ENCODE peak calls at places on chromosomes 7 and 10, in six cellular contexts. One of them, this sample, is unnamed.

GRCh38 chr7:25116621-25117020 is 8.4 kb downstream of the CYCS start:
- ATAC-seq in GM12878: no peak
- ATAC-seq in upper lobe of left lung: no peak
- ATAC-seq in K562: peak
- ATAC-seq in HCT116: no peak
- ATAC-seq in HepG2: no peak
- ATAC-seq in this sample: no peak

GRCh38 chr7:123570390-123571182 is 13.0 kb upstream of the NDUFA5 start:
- ATAC-seq in GM12878: peak
- ATAC-seq in upper lobe of left lung: no peak
- ATAC-seq in HepG2: no peak
- ATAC-seq in HCT116: no peak
- ATAC-seq in K562: peak
- ATAC-seq in this sample: no peak

GRCh38 chr10:64041989-64042490 is 520.8 kb downstream of the REEP3 start:
- ATAC-seq in upper lobe of left lung: peak
- ATAC-seq in K562: peak
- ATAC-seq in GM12878: no peak
- ATAC-seq in HepG2: no peak
- ATAC-seq in HCT116: no peak
- ATAC-seq in this sample: no peak

GRCh38 chr10:35925511-35925910 is 283.4 kb upstream of the FZD8 start:
- ATAC-seq in K562: no peak
- ATAC-seq in GM12878: no peak
- ATAC-seq in HepG2: no peak
- ATAC-seq in HCT116: no peak
- ATAC-seq in upper lobe of left lung: no peak
- ATAC-seq in this sample: no peak

GRCh38 chr10:69281507-69282413 is 3.5 kb downstream of the HK1 start:
- ATAC-seq in HCT116: no peak
- ATAC-seq in GM12878: no peak
- ATAC-seq in K562: no peak
- ATAC-seq in upper lobe of left lung: no peak
- ATAC-seq in HepG2: no peak
- ATAC-seq in this sample: no peak

GRCh38 chr7:128954150-128954549 is 16.4 kb downstream of the IRF5 start:
- ATAC-seq in GM12878: no peak
- ATAC-seq in K562: no peak
- ATAC-seq in HepG2: no peak
- ATAC-seq in upper lobe of left lung: no peak
- ATAC-seq in HCT116: no peak
- ATAC-seq in this sample: no peak

GRCh38 chr7:131501422-131501821 is 55.0 kb downstream of the PODXL start:
- ATAC-seq in HepG2: no peak
- ATAC-seq in HCT116: no peak
- ATAC-seq in upper lobe of left lung: no peak
- ATAC-seq in GM12878: peak
- ATAC-seq in K562: peak
- ATAC-seq in this sample: no peak

GRCh38 chr10:96743988-96744585 is 23.8 kb upstream of the PIK3AP1 start:
- ATAC-seq in upper lobe of left lung: no peak
- ATAC-seq in GM12878: peak
- ATAC-seq in HepG2: peak
- ATAC-seq in K562: peak
- ATAC-seq in HCT116: peak
- ATAC-seq in this sample: no peak

GRCh38 chr10:100120550-100120949 is 38.9 kb upstream of the CPN1 start:
- ATAC-seq in HCT116: no peak
- ATAC-seq in HepG2: no peak
- ATAC-seq in upper lobe of left lung: no peak
- ATAC-seq in K562: no peak
- ATAC-seq in GM12878: no peak
- ATAC-seq in this sample: no peak

GRCh38 chr10:121362026-121362425 is 236.2 kb downstream of the FGFR2 start:
- ATAC-seq in upper lobe of left lung: peak
- ATAC-seq in K562: no peak
- ATAC-seq in GM12878: peak
- ATAC-seq in HepG2: no peak
- ATAC-seq in HCT116: no peak
- ATAC-seq in this sample: no peak

GRCh38 chr10:57898231-57898630 is 369.5 kb downstream of the IPMK start:
- ATAC-seq in K562: no peak
- ATAC-seq in HepG2: no peak
- ATAC-seq in upper lobe of left lung: no peak
- ATAC-seq in GM12878: no peak
- ATAC-seq in HCT116: no peak
- ATAC-seq in this sample: no peak

GRCh38 chr10:47253651-47254375 is 46.2 kb upstream of the GDF10 start:
- ATAC-seq in K562: no peak
- ATAC-seq in GM12878: no peak
- ATAC-seq in upper lobe of left lung: no peak
- ATAC-seq in HepG2: no peak
- ATAC-seq in HCT116: no peak
- ATAC-seq in this sample: peak

GRCh38 chr7:1815051-1815481 is 145.0 kb downstream of the ELFN1 start:
- ATAC-seq in GM12878: no peak
- ATAC-seq in upper lobe of left lung: no peak
- ATAC-seq in HCT116: no peak
- ATAC-seq in K562: peak
- ATAC-seq in HepG2: no peak
- ATAC-seq in this sample: no peak

GRCh38 chr7:39017369-39017768 is 39.7 kb downstream of the POU6F2 start:
- ATAC-seq in GM12878: no peak
- ATAC-seq in upper lobe of left lung: peak
- ATAC-seq in HepG2: no peak
- ATAC-seq in HCT116: no peak
- ATAC-seq in K562: peak
- ATAC-seq in this sample: no peak

GRCh38 chr7:17371656-17372524 is 73.4 kb downstream of the AHR start:
- ATAC-seq in HCT116: peak
- ATAC-seq in HepG2: no peak
- ATAC-seq in K562: no peak
- ATAC-seq in upper lobe of left lung: no peak
- ATAC-seq in GM12878: no peak
- ATAC-seq in this sample: peak

GRCh38 chr10:93947055-93947454 is 46.7 kb upstream of the PLCE1 start:
- ATAC-seq in GM12878: no peak
- ATAC-seq in HCT116: no peak
- ATAC-seq in HepG2: no peak
- ATAC-seq in upper lobe of left lung: peak
- ATAC-seq in K562: no peak
- ATAC-seq in this sample: no peak

GRCh38 chr10:49647554-49647953 is 31.9 kb upstream of the C10orf53 start:
- ATAC-seq in HepG2: no peak
- ATAC-seq in HCT116: no peak
- ATAC-seq in upper lobe of left lung: no peak
- ATAC-seq in K562: no peak
- ATAC-seq in GM12878: no peak
- ATAC-seq in this sample: no peak

GRCh38 chr10:49643296-49644034 is 29.6 kb downstream of the CHAT start:
- ATAC-seq in upper lobe of left lung: no peak
- ATAC-seq in GM12878: no peak
- ATAC-seq in K562: no peak
- ATAC-seq in HepG2: no peak
- ATAC-seq in HCT116: no peak
- ATAC-seq in this sample: no peak

GRCh38 chr10:49646256-49646870 is 32.5 kb downstream of the CHAT start:
- ATAC-seq in GM12878: no peak
- ATAC-seq in HepG2: no peak
- ATAC-seq in upper lobe of left lung: no peak
- ATAC-seq in HCT116: no peak
- ATAC-seq in K562: peak
- ATAC-seq in this sample: no peak

GRCh38 chr10:49644035-49644345 is 30.2 kb downstream of the CHAT start:
- ATAC-seq in upper lobe of left lung: no peak
- ATAC-seq in GM12878: no peak
- ATAC-seq in HepG2: peak
- ATAC-seq in K562: no peak
- ATAC-seq in HCT116: no peak
- ATAC-seq in this sample: no peak

DNA sequence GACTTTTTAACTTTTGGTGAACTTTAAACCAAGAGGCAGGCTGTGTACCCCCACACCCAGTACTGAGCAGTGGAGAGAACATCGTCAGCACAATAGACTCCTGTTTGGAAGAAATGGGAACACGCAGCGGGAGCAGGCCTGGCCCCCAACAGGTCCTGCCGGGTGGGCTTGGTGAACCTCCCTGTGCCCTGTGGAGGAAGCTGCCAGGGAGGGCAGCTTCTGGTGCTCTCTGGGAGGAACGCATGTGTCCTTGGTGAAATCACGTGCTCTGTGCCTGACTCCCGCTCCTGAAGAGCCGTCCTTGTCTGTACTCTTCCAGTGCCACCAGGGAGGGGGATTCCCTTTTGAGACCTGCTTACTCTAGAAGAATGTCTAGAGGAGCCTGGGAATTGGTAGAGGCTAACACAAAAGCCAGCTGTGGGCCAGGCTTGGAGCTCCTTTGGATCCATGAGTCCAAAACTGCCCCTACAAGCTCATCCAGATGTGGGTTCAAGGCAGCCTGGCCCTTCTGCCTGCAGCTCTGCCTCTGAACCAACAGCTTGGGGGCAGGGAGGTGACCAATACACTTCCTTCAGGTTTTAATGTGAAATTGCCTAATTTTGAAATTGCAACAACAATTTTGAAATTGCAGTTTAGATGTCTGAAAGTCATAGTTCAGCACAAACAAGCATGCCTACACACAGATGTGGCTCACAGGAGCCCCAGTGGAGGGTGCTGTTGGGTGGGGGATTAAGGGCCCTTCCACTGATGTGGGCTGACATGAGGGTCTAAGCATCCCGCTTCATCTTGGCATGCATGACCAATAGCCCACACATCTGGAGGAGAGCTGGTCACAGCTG is 31.8 kb downstream of the CHAT start:
- ATAC-seq in upper lobe of left lung: no peak
- ATAC-seq in HCT116: no peak
- ATAC-seq in HepG2: no peak
- ATAC-seq in K562: no peak
- ATAC-seq in GM12878: no peak
- ATAC-seq in this sample: no peak
- TF ChIP-seq POLR2A in upper lobe of left lung: no peak
- TF ChIP-seq POLR2A in HCT116: no peak
- TF ChIP-seq POLR2A in HepG2: no peak
- TF ChIP-seq POLR2A in K562: no peak
- TF ChIP-seq POLR2A in GM12878: no peak
- TF ChIP-seq POLR2A in this sample: no peak

DNA sequence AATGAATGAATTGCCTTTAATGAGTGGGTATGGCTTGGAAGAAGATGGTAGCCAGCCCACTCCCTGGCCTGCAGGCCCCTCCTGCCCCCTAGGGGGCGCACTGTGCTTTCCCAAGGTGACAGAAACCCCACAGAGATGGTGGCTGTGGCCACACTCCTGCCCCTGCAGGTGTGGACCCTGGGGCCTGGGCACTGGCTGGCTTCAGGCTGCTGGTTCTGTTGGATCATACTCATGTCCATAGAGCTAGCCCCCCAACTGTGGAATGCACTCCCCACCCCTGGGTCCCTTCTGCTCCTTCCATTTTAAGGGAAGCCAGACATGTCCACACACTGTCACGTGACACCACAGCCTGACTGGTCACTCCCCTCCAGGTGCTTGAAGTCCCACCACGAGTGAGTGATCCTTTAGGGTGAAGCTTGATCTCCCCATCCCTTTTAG is 44.8 kb downstream of the ZCCHC24 start:
- ATAC-seq in HCT116: peak
- ATAC-seq in HepG2: peak
- ATAC-seq in K562: peak
- ATAC-seq in upper lobe of left lung: no peak
- ATAC-seq in GM12878: peak
- ATAC-seq in this sample: no peak
- TF ChIP-seq POLR2AphosphoS5 in HCT116: no peak
- TF ChIP-seq POLR2AphosphoS5 in HepG2: no peak
- TF ChIP-seq POLR2AphosphoS5 in K562: no peak
- TF ChIP-seq POLR2AphosphoS5 in upper lobe of left lung: no peak
- TF ChIP-seq POLR2AphosphoS5 in GM12878: no peak
- TF ChIP-seq POLR2AphosphoS5 in this sample: no peak

GRCh38 chr7:150723467-150723866 is 7.1 kb downstream of the GIMAP1 start:
- ATAC-seq in K562: no peak
- ATAC-seq in GM12878: no peak
- ATAC-seq in upper lobe of left lung: no peak
- ATAC-seq in HCT116: no peak
- ATAC-seq in HepG2: no peak
- ATAC-seq in this sample: no peak
- TF ChIP-seq CTCF in K562: no peak
- TF ChIP-seq CTCF in GM12878: no peak
- TF ChIP-seq CTCF in upper lobe of left lung: no peak
- TF ChIP-seq CTCF in HCT116: no peak
- TF ChIP-seq CTCF in HepG2: no peak
- TF ChIP-seq CTCF in this sample: no peak

GRCh38 chr10:130135676-130136213 is 446 bp upstream of the GLRX3 start:
- ATAC-seq in K562: peak
- ATAC-seq in upper lobe of left lung: no peak
- ATAC-seq in GM12878: peak
- ATAC-seq in HepG2: peak
- ATAC-seq in HCT116: peak
- ATAC-seq in this sample: no peak

GRCh38 chr10:130137077-130137448 is 872 bp downstream of the GLRX3 start:
- ATAC-seq in upper lobe of left lung: no peak
- ATAC-seq in GM12878: no peak
- ATAC-seq in HCT116: no peak
- ATAC-seq in HepG2: peak
- ATAC-seq in K562: peak
- ATAC-seq in this sample: no peak

GRCh38 chr10:130138479-130138866 is 2.3 kb downstream of the GLRX3 start:
- ATAC-seq in K562: peak
- ATAC-seq in HCT116: peak
- ATAC-seq in HepG2: peak
- ATAC-seq in GM12878: peak
- ATAC-seq in upper lobe of left lung: peak
- ATAC-seq in this sample: no peak

GRCh38 chr10:130137659-130138478 is 1.7 kb downstream of the GLRX3 start:
- ATAC-seq in upper lobe of left lung: peak
- ATAC-seq in GM12878: no peak
- ATAC-seq in K562: no peak
- ATAC-seq in HCT116: no peak
- ATAC-seq in HepG2: no peak
- ATAC-seq in this sample: no peak

DNA sequence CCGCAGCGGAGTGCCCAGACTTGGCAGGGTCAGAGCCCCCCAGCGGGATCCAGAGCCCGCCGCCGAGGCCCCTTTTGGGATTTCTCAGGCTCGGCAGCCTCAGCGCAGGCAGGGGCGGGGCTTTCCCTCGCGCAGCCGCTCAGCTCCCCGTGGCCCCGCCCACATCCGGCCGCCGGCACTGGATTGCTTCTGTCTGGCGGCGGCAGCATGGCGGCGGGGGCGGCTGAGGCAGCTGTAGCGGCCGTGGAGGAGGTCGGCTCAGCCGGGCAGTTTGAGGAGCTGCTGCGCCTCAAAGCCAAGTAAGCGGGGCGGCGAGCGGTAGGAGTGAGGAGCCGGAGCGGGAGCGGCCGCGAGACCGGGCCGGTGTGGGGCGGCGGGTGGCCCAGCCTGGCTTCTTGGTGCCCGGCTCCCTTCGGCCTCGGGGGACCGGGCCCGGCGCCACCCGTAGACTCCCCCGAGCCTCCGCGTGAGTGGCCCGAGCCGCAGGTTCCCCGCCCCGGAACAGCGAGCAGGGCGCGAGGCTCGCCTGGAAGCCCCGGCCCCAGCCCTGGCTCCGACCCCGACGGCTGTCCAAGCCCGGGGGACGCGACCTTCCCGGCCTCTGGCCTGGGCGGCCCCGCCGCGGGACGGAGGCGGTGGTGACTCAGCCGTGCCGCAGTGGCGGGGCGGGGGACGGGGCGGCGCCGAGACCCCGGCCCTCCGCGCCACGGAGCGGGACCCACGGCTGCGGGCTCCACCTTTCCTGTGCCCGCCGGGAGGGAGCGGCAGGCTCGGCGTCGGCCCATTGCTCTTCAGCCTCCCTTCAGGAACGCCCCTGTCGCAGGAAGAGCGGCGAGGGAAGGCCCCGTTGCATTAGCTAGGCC is at the start of gene GLRX3:
- ATAC-seq in HCT116: peak
- ATAC-seq in upper lobe of left lung: peak
- ATAC-seq in HepG2: peak
- ATAC-seq in GM12878: peak
- ATAC-seq in K562: peak
- ATAC-seq in this sample: peak
- TF ChIP-seq POLR2A in HCT116: no peak
- TF ChIP-seq POLR2A in upper lobe of left lung: peak
- TF ChIP-seq POLR2A in HepG2: peak
- TF ChIP-seq POLR2A in GM12878: peak
- TF ChIP-seq POLR2A in K562: peak
- TF ChIP-seq POLR2A in this sample: peak

This sample was measured in gastroesophageal sphincter.